ENCODE peak calls at places on chromosomes 1 and 21, in six cellular contexts. D is CD4-positive, CD25-positive, alpha-beta regulatory T cell; Z is activated naive CD8-positive, alpha-beta T cell treated with anti-CD3 and anti-CD28 coated beads, Interleukin-2, amount 50 U/mL, for 24 hours; X is right lobe of liver; L is stimulated activated effector memory CD8-positive, alpha-beta T cell treated with anti-CD3 and anti-CD28 coated beads, Interleukin-12 subunit alpha, Interleukin-12 subunit beta, amount 100 ng/mL, for 72 hours; R is central memory CD8-positive, alpha-beta T cell. E is an unnamed sample.

GRCh38 chr1:91278754-91279153 is 125.9 kb downstream of the HFM1 start:
- ATAC-seq in X (no peak), R (no peak), L (no peak), D (no peak), Z (no peak), E (no peak)

GRCh38 chr1:53259932-53260331 is 21.6 kb upstream of the MAGOH start:
- ATAC-seq in X (no peak), Z (no peak), L (no peak), R (no peak), D (no peak), E (no peak)

GRCh38 chr1:198212675-198213074 is 55.9 kb downstream of the NEK7 start:
- ATAC-seq in Z (peak), R (peak), L (peak), X (no peak), D (no peak), E (peak)

GRCh38 chr1:202112864-202113689 is 9.6 kb upstream of the GPR37L1 start:
- ATAC-seq in Z (no peak), D (no peak), L (peak), X (peak), R (no peak), E (no peak)

GRCh38 chr1:92993581-92993980 is 32.3 kb upstream of the DIPK1A start:
- ATAC-seq in R (no peak), X (no peak), Z (no peak), L (no peak), D (no peak), E (no peak)

GRCh38 chr1:166080277-166080964 is 86.4 kb downstream of the FAM78B start:
- ATAC-seq in L (peak), D (no peak), X (no peak), R (no peak), Z (peak), E (peak)

GRCh38 chr1:240366636-240367035 is 245.3 kb downstream of the GREM2 start:
- ATAC-seq in Z (no peak), R (no peak), X (no peak), L (no peak), D (no peak), E (no peak)

GRCh38 chr1:63918395-63918945 is 144.7 kb downstream of the ROR1 start:
- ATAC-seq in R (no peak), X (no peak), Z (no peak), L (no peak), D (no peak), E (no peak)

GRCh38 chr1:212255705-212256307 is 29.4 kb upstream of the PPP2R5A start:
- ATAC-seq in R (no peak), Z (peak), L (peak), D (no peak), X (peak), E (peak)

GRCh38 chr1:99003911-99004269 is 771 bp downstream of the PLPPR5 start:
- ATAC-seq in L (no peak), Z (no peak), R (no peak), X (no peak), D (no peak), E (no peak)

GRCh38 chr1:245091818-245092637 is 62.8 kb upstream of the KIF26B start:
- ATAC-seq in X (peak), Z (peak), D (no peak), R (no peak), L (peak), E (peak)

GRCh38 chr1:184854456-184855180 is 100.0 kb upstream of the EDEM3 start:
- ATAC-seq in L (no peak), Z (no peak), X (peak), R (no peak), D (no peak), E (no peak)

GRCh38 chr1:4084053-4084431 is 184.0 kb upstream of the C1orf174 start:
- ATAC-seq in R (no peak), Z (no peak), L (no peak), D (no peak), X (peak), E (no peak)

GRCh38 chr1:85371021-85371420 is 93.9 kb downstream of the DDAH1 start:
- ATAC-seq in Z (no peak), X (no peak), L (no peak), D (no peak), R (no peak), E (no peak)

GRCh38 chr21:25396135-25396711 is 211.1 kb downstream of the MRPL39 start:
- ATAC-seq in D (peak), Z (peak), L (peak), X (no peak), R (peak), E (peak)

GRCh38 chr1:227869851-227870305 is 54.4 kb downstream of the PRSS38 start:
- ATAC-seq in L (peak), X (no peak), D (peak), R (peak), Z (peak), E (peak)

GRCh38 chr1:12356004-12356890 is 126.4 kb downstream of the VPS13D start:
- ATAC-seq in R (no peak), L (no peak), Z (no peak), X (peak), D (no peak), E (no peak)

GRCh38 chr1:41313661-41314131 is 47.5 kb upstream of the FOXO6 start:
- ATAC-seq in D (no peak), X (peak), L (peak), Z (no peak), R (no peak), E (peak)

GRCh38 chr1:185821612-185822385 is 87.6 kb downstream of the HMCN1 start:
- ATAC-seq in X (no peak), R (no peak), Z (no peak), L (no peak), D (no peak), E (no peak)

GRCh38 chr1:239558992-239559391 is 172.6 kb downstream of the CHRM3 start:
- ATAC-seq in Z (peak), X (no peak), D (peak), L (peak), R (peak), E (peak)

GRCh38 chr21:37208056-37208705 is 59.0 kb downstream of the VPS26C start:
- ATAC-seq in L (peak), Z (peak), X (peak), D (peak), R (peak), E (peak)

GRCh38 chr1:59748123-59748522 is 66.6 kb upstream of the HOOK1 start:
- ATAC-seq in Z (no peak), X (no peak), R (no peak), D (no peak), L (no peak), E (no peak)

GRCh38 chr21:42295845-42296244 is 19.4 kb downstream of the TFF3 start:
- ATAC-seq in X (no peak), D (no peak), R (no peak), Z (no peak), L (no peak), E (no peak)

GRCh38 chr1:210372931-210373627 is 44.4 kb downstream of the HHAT start:
- ATAC-seq in X (no peak), Z (peak), D (no peak), L (peak), R (no peak), E (no peak)

GRCh38 chr1:204465469-204466415 is 28.9 kb downstream of the PIK3C2B start:
- ATAC-seq in D (no peak), R (no peak), X (peak), L (no peak), Z (no peak), E (no peak)

GRCh38 chr1:89405275-89405929 is 41.5 kb downstream of the GBP6 start:
- ATAC-seq in R (no peak), X (no peak), D (no peak), Z (no peak), L (no peak), E (no peak)

GRCh38 chr1:26181586-26182371 is 4.5 kb downstream of the CNKSR1 start:
- ATAC-seq in R (no peak), D (no peak), X (no peak), Z (peak), L (peak), E (peak)

GRCh38 chr21:34946385-34947121 is 102.5 kb downstream of the RUNX1 start:
- ATAC-seq in L (peak), R (no peak), Z (peak), X (no peak), D (peak), E (peak)

GRCh38 chr1:224623743-224624333 is 7.7 kb downstream of the CNIH3 start:
- ATAC-seq in R (peak), Z (peak), X (no peak), L (peak), D (peak), E (peak)

GRCh38 chr1:228415853-228416216 is 826 bp downstream of the TRIM17 start:
- ATAC-seq in L (peak), Z (peak), D (no peak), X (no peak), R (no peak), E (no peak)

GRCh38 chr1:206979379-206980043 is 9.3 kb upstream of the FCAMR start:
- ATAC-seq in L (peak), D (no peak), R (no peak), Z (peak), X (peak), E (peak)

GRCh38 chr1:218357893-218358232 is 12.7 kb downstream of the TGFB2 start:
- ATAC-seq in Z (no peak), D (no peak), X (no peak), L (no peak), R (no peak), E (no peak)

GRCh38 chr1:31036749-31037500 is 28.6 kb downstream of the PUM1 start:
- ATAC-seq in L (peak), R (no peak), D (peak), X (no peak), Z (peak), E (peak)

GRCh38 chr21:46304955-46305354 is 18.7 kb downstream of the C21orf58 start:
- ATAC-seq in D (no peak), L (peak), X (no peak), Z (no peak), R (no peak), E (no peak)

GRCh38 chr1:109664671-109665070 is 3.2 kb upstream of the GSTM2 start:
- ATAC-seq in D (no peak), X (no peak), R (no peak), L (no peak), Z (no peak), E (no peak)

GRCh38 chr1:181936269-181936668 is 125.2 kb downstream of the ZNF648 start:
- ATAC-seq in D (no peak), X (peak), R (no peak), Z (peak), L (peak), E (peak)

GRCh38 chr1:82185084-82185483 is 384.4 kb downstream of the ADGRL2 start:
- ATAC-seq in D (no peak), X (no peak), Z (no peak), L (no peak), R (no peak), E (no peak)

GRCh38 chr1:121546830-121547680 is 362.3 kb downstream of the SRGAP2C start:
- ATAC-seq in R (no peak), X (no peak), L (peak), D (no peak), Z (no peak), E (peak)

E was measured in activated T-helper 17 cell treated with anti-CD3 and anti-CD28 coated beads, Interleukin-2, amount 50 U/mL, for 72 hours.